ENCODE peak calls at places on chromosomes 1 and 21, in four cellular contexts. Z is brain microvascular endothelial cell, A is PC-9, N is uterus. H is an unnamed sample.

GRCh38 chr1:113508364-113509164 is 118.2 kb downstream of the MAGI3 start:
- DNase-seq in N (no peak), A (no peak), Z (no peak), H (no peak)

GRCh38 chr1:14267991-14268390 is 330.5 kb upstream of the KAZN start:
- DNase-seq in N (no peak), Z (no peak), A (no peak), H (no peak)

GRCh38 chr1:17167783-17168479 is 37.0 kb upstream of the PADI1 start:
- DNase-seq in A (peak; percentile 86), Z (peak; percentile 74), N (no peak), H (peak; percentile 75)

GRCh38 chr21:33047231-33047630 is 21.5 kb downstream of the OLIG2 start:
- DNase-seq in N (no peak), Z (no peak), A (no peak), H (no peak)

GRCh38 chr1:226444901-226445300 is 37.0 kb upstream of the PARP1 start:
- DNase-seq in N (no peak), A (no peak), Z (no peak), H (no peak)

GRCh38 chr1:4653796-4654715 is at the start of gene AJAP1:
- DNase-seq in Z (no peak), A (no peak), N (no peak), H (no peak)

GRCh38 chr1:155173478-155174333 is at the start of gene TRIM46:
- DNase-seq in Z (peak; percentile 49), A (no peak), N (no peak), H (no peak)

GRCh38 chr1:176515310-176515709 is 52.3 kb downstream of the PAPPA2 start:
- DNase-seq in A (peak; percentile 39), Z (no peak), N (no peak), H (peak; percentile 22)

GRCh38 chr1:16716691-16717173 is 23.6 kb upstream of the RNU1-4 start:
- DNase-seq in Z (no peak), N (no peak), A (peak; percentile 82), H (no peak)

GRCh38 chr21:40445349-40445921 is 401.5 kb downstream of the DSCAM start:
- DNase-seq in Z (no peak), A (no peak), N (no peak), H (no peak)

GRCh38 chr1:229003233-229004031 is 267.5 kb upstream of the RAB4A start:
- DNase-seq in A (no peak), Z (no peak), N (no peak), H (no peak)

GRCh38 chr1:245156736-245157505 is 2.1 kb downstream of the KIF26B start:
- DNase-seq in N (no peak), Z (peak; percentile 37), A (no peak), H (no peak)

GRCh38 chr1:184424945-184425344 is 38.1 kb downstream of the C1orf21 start:
- DNase-seq in A (no peak), N (no peak), Z (no peak), H (no peak)

GRCh38 chr1:176552217-176552974 is 89.4 kb downstream of the PAPPA2 start:
- DNase-seq in A (no peak), Z (no peak), N (no peak), H (no peak)

GRCh38 chr1:244075247-244075722 is 24.2 kb downstream of the ZBTB18 start:
- DNase-seq in A (no peak), Z (no peak), N (no peak), H (no peak)
- H3K4me3 ChIP-seq in A (no peak overlapping the region), Z (no peak overlapping the region), N (no peak overlapping the region), H (no peak overlapping the region)

DNA sequence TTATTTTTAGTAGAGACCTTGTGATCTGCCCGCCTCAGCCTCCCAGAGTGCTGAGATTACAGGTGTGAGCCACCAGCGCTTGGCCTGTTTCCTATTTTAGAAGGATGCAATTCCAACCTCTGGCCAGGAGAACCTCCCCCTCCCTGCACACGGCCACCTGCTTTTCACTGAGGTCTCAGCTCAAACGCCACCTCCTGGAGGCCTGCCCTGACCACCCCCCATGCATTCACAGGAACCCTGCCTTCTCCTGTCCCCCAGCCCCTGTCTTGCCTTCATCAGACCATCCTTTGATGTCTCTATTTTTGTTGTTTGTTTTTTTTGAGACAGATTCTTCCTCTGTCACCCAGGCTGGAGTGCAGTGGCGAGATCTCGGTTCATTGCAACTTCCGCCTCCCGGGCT is 2.3 kb downstream of the SRM start:
- DNase-seq in A (no peak), Z (no peak), N (no peak), H (no peak)
- TF ChIP-seq CTCF in A (no peak), Z (no peak), N (no peak), H (no peak)

GRCh38 chr1:48492392-48492791 is 20.4 kb upstream of the SPATA6 start:
- DNase-seq in A (no peak), N (no peak), Z (no peak), H (no peak)

GRCh38 chr1:48493031-48493430 is 21.0 kb upstream of the SPATA6 start:
- DNase-seq in A (no peak), Z (no peak), N (no peak), H (no peak)

GRCh38 chr1:48495911-48496310 is 23.9 kb upstream of the SPATA6 start:
- DNase-seq in A (no peak), N (no peak), Z (no peak), H (no peak)

GRCh38 chr1:48495166-48495565 is 23.2 kb upstream of the SPATA6 start:
- DNase-seq in A (no peak), N (no peak), Z (no peak), H (peak; percentile 34)

DNA sequence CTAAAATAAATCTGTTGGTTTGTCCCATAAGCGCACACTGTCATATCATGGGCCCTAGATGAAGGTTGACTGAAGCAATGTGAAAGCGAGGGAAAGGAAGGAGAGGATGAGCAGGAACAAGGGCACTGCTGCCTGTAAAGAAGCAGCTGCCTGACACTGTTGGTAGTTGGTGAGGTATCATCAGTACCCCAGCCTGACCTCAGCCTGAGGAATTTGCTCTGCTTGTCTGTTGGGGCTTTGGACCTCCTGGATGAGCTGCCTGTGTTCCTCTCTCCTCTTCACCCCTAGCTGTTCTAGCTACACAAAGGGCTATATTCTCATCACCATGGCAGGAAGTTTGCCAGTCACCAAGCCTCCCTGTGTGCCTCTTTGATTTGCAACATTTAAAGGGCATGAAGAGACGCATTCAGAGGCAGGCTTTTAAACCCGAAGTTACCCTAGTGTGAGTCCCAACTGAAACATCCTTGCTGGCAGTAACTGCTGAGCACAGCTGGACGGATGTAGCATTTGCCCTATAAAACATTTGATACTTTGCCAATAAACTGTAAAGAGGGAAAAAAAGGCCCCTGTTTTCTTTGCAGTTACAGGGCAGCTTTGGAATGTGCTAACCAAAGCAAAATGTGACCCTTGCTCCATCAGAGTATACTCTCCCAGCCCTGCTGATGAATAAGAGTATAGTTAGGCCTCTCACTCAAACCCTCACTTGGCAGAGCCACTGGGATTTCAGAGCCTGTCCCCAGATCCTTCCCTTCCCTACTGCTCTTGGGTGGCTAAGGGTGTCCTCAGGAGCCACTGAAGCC is 22.2 kb upstream of the SPATA6 start:
- DNase-seq in Z (peak; percentile 79), N (no peak), A (no peak), H (peak; percentile 82)
- H3K27me3 ChIP-seq in Z (no peaks in the 10 kb centered on the region), N (no peaks in the 10 kb centered on the region), A (peaks cover 10% of the 10 kb centered on the region), H (no peaks in the 10 kb centered on the region)

GRCh38 chr1:158685068-158685467 is 1.4 kb downstream of the SPTA1 start:
- DNase-seq in N (no peak), A (no peak), Z (no peak), H (no peak)
- H3K4me3 ChIP-seq in N (no peak overlapping the region), A (no peak overlapping the region), Z (no peak overlapping the region), H (no peak overlapping the region)

H was measured in BJ.